ENCODE peak calls at places on chromosomes 11 and 22, in five cellular contexts. One of them, this sample, is unnamed.

GRCh38 chr22:33684059-33684458 is 236.2 kb downstream of the LARGE1 start:
- DNase-seq in stimulated activated CD4-positive, alpha-beta T cell treated with anti-CD3 and anti-CD28 coated beads, Interleukin-12 subunit alpha, Interleukin-12 subunit beta, amount 100 ng/mL, for 24 hours: no peak
- DNase-seq in NCI-H460: no peak
- DNase-seq in activated T-cell treated with anti-CD3 and anti-CD28 coated beads, Interleukin-2, amount 50 U/mL, for 72 hours: no peak
- DNase-seq in activated CD4-positive, alpha-beta T cell treated with anti-CD3 and anti-CD28 coated beads, Interleukin-2, amount 50 U/mL, for 1 hour: no peak
- DNase-seq in this sample: no peak

GRCh38 chr11:937853-938261 is 12.2 kb downstream of the AP2A2 start:
- DNase-seq in stimulated activated CD4-positive, alpha-beta T cell treated with anti-CD3 and anti-CD28 coated beads, Interleukin-12 subunit alpha, Interleukin-12 subunit beta, amount 100 ng/mL, for 24 hours: no peak
- DNase-seq in NCI-H460: no peak
- DNase-seq in activated T-cell treated with anti-CD3 and anti-CD28 coated beads, Interleukin-2, amount 50 U/mL, for 72 hours: no peak
- DNase-seq in activated CD4-positive, alpha-beta T cell treated with anti-CD3 and anti-CD28 coated beads, Interleukin-2, amount 50 U/mL, for 1 hour: no peak
- DNase-seq in this sample: no peak

GRCh38 chr11:126573325-126574076 is 218.0 kb downstream of the ST3GAL4 start:
- DNase-seq in stimulated activated CD4-positive, alpha-beta T cell treated with anti-CD3 and anti-CD28 coated beads, Interleukin-12 subunit alpha, Interleukin-12 subunit beta, amount 100 ng/mL, for 24 hours: no peak
- DNase-seq in NCI-H460: no peak
- DNase-seq in activated T-cell treated with anti-CD3 and anti-CD28 coated beads, Interleukin-2, amount 50 U/mL, for 72 hours: no peak
- DNase-seq in activated CD4-positive, alpha-beta T cell treated with anti-CD3 and anti-CD28 coated beads, Interleukin-2, amount 50 U/mL, for 1 hour: no peak
- DNase-seq in this sample: no peak

GRCh38 chr11:12529041-12529440 is 145.2 kb upstream of the TEAD1 start:
- DNase-seq in stimulated activated CD4-positive, alpha-beta T cell treated with anti-CD3 and anti-CD28 coated beads, Interleukin-12 subunit alpha, Interleukin-12 subunit beta, amount 100 ng/mL, for 24 hours: no peak
- DNase-seq in NCI-H460: no peak
- DNase-seq in activated T-cell treated with anti-CD3 and anti-CD28 coated beads, Interleukin-2, amount 50 U/mL, for 72 hours: no peak
- DNase-seq in activated CD4-positive, alpha-beta T cell treated with anti-CD3 and anti-CD28 coated beads, Interleukin-2, amount 50 U/mL, for 1 hour: no peak
- DNase-seq in this sample: no peak

GRCh38 chr11:134024420-134025085 is 44.3 kb upstream of the JAM3 start:
- DNase-seq in stimulated activated CD4-positive, alpha-beta T cell treated with anti-CD3 and anti-CD28 coated beads, Interleukin-12 subunit alpha, Interleukin-12 subunit beta, amount 100 ng/mL, for 24 hours: no peak
- DNase-seq in NCI-H460: no peak
- DNase-seq in activated T-cell treated with anti-CD3 and anti-CD28 coated beads, Interleukin-2, amount 50 U/mL, for 72 hours: peak; percentile 49
- DNase-seq in activated CD4-positive, alpha-beta T cell treated with anti-CD3 and anti-CD28 coated beads, Interleukin-2, amount 50 U/mL, for 1 hour: no peak
- DNase-seq in this sample: no peak

GRCh38 chr11:73236879-73237278 is 18.8 kb downstream of the P2RY2 start:
- DNase-seq in stimulated activated CD4-positive, alpha-beta T cell treated with anti-CD3 and anti-CD28 coated beads, Interleukin-12 subunit alpha, Interleukin-12 subunit beta, amount 100 ng/mL, for 24 hours: peak; percentile 30
- DNase-seq in NCI-H460: peak; percentile 18
- DNase-seq in activated T-cell treated with anti-CD3 and anti-CD28 coated beads, Interleukin-2, amount 50 U/mL, for 72 hours: peak; percentile 50
- DNase-seq in activated CD4-positive, alpha-beta T cell treated with anti-CD3 and anti-CD28 coated beads, Interleukin-2, amount 50 U/mL, for 1 hour: peak; percentile 4
- DNase-seq in this sample: no peak

GRCh38 chr11:14373941-14374646 is 15.1 kb upstream of the RRAS2 start:
- DNase-seq in stimulated activated CD4-positive, alpha-beta T cell treated with anti-CD3 and anti-CD28 coated beads, Interleukin-12 subunit alpha, Interleukin-12 subunit beta, amount 100 ng/mL, for 24 hours: no peak
- DNase-seq in NCI-H460: no peak
- DNase-seq in activated T-cell treated with anti-CD3 and anti-CD28 coated beads, Interleukin-2, amount 50 U/mL, for 72 hours: no peak
- DNase-seq in activated CD4-positive, alpha-beta T cell treated with anti-CD3 and anti-CD28 coated beads, Interleukin-2, amount 50 U/mL, for 1 hour: no peak
- DNase-seq in this sample: no peak

GRCh38 chr22:27992294-27993165 is 73.5 kb upstream of the PITPNB start:
- DNase-seq in stimulated activated CD4-positive, alpha-beta T cell treated with anti-CD3 and anti-CD28 coated beads, Interleukin-12 subunit alpha, Interleukin-12 subunit beta, amount 100 ng/mL, for 24 hours: no peak
- DNase-seq in NCI-H460: no peak
- DNase-seq in activated T-cell treated with anti-CD3 and anti-CD28 coated beads, Interleukin-2, amount 50 U/mL, for 72 hours: no peak
- DNase-seq in activated CD4-positive, alpha-beta T cell treated with anti-CD3 and anti-CD28 coated beads, Interleukin-2, amount 50 U/mL, for 1 hour: no peak
- DNase-seq in this sample: no peak

GRCh38 chr11:74720596-74721478 is 10.4 kb downstream of the CHRDL2 start:
- DNase-seq in stimulated activated CD4-positive, alpha-beta T cell treated with anti-CD3 and anti-CD28 coated beads, Interleukin-12 subunit alpha, Interleukin-12 subunit beta, amount 100 ng/mL, for 24 hours: no peak
- DNase-seq in NCI-H460: no peak
- DNase-seq in activated T-cell treated with anti-CD3 and anti-CD28 coated beads, Interleukin-2, amount 50 U/mL, for 72 hours: no peak
- DNase-seq in activated CD4-positive, alpha-beta T cell treated with anti-CD3 and anti-CD28 coated beads, Interleukin-2, amount 50 U/mL, for 1 hour: no peak
- DNase-seq in this sample: no peak

GRCh38 chr11:111448420-111448819 is 63.8 kb downstream of the BTG4 start:
- DNase-seq in stimulated activated CD4-positive, alpha-beta T cell treated with anti-CD3 and anti-CD28 coated beads, Interleukin-12 subunit alpha, Interleukin-12 subunit beta, amount 100 ng/mL, for 24 hours: no peak
- DNase-seq in NCI-H460: no peak
- DNase-seq in activated T-cell treated with anti-CD3 and anti-CD28 coated beads, Interleukin-2, amount 50 U/mL, for 72 hours: no peak
- DNase-seq in activated CD4-positive, alpha-beta T cell treated with anti-CD3 and anti-CD28 coated beads, Interleukin-2, amount 50 U/mL, for 1 hour: no peak
- DNase-seq in this sample: no peak

GRCh38 chr11:88689548-88690240 is 352.2 kb upstream of the CTSC start:
- DNase-seq in stimulated activated CD4-positive, alpha-beta T cell treated with anti-CD3 and anti-CD28 coated beads, Interleukin-12 subunit alpha, Interleukin-12 subunit beta, amount 100 ng/mL, for 24 hours: no peak
- DNase-seq in NCI-H460: no peak
- DNase-seq in activated T-cell treated with anti-CD3 and anti-CD28 coated beads, Interleukin-2, amount 50 U/mL, for 72 hours: no peak
- DNase-seq in activated CD4-positive, alpha-beta T cell treated with anti-CD3 and anti-CD28 coated beads, Interleukin-2, amount 50 U/mL, for 1 hour: no peak
- DNase-seq in this sample: peak; percentile 39